ENCODE peak calls at places on chromosomes 3 and 15, in seven cellular contexts. U, Y, K, C, E, R and D are unnamed samples.

GRCh38 chr3:64022451-64023186 is 675 bp downstream of the PSMD6 start:
- DNase-seq in U (peak; percentile 11), Y (no peak), K (peak; percentile 21), C (no peak), E (peak; percentile 72), R (no peak), D (no peak)

GRCh38 chr15:62758126-62758951 is 284.2 kb upstream of the TPM1 start:
- DNase-seq in U (no peak), Y (no peak), K (peak; percentile 38), C (peak; percentile 66), E (peak; percentile 96), R (no peak), D (no peak)

GRCh38 chr15:35627696-35628095 is 81.7 kb upstream of the DPH6 start:
- DNase-seq in U (no peak), Y (no peak), K (no peak), C (no peak), E (no peak), R (no peak), D (no peak)

GRCh38 chr3:100206687-100207086 is 54.1 kb upstream of the TBC1D23 start:
- DNase-seq in U (no peak), Y (no peak), K (no peak), C (no peak), E (no peak), R (no peak), D (no peak)

GRCh38 chr3:158727499-158728377 is 4.5 kb downstream of the RARRES1 start:
- DNase-seq in U (peak; percentile 86), Y (peak; percentile 42), K (peak; percentile 75), C (peak; percentile 86), E (peak; percentile 84), R (peak; percentile 81), D (peak; percentile 68)

GRCh38 chr3:182585532-182586150 is 207.7 kb upstream of the ATP11B start:
- DNase-seq in U (peak; percentile 16), Y (no peak), K (no peak), C (no peak), E (no peak), R (no peak), D (no peak)

GRCh38 chr3:129624347-129625070 is 18.0 kb upstream of the PLXND1 start:
- DNase-seq in U (no peak), Y (no peak), K (no peak), C (no peak), E (peak; percentile 27), R (no peak), D (no peak)

GRCh38 chr3:49657208-49657915 is 16.8 kb upstream of the APEH start:
- DNase-seq in U (no peak), Y (no peak), K (no peak), C (no peak), E (no peak), R (no peak), D (no peak)

GRCh38 chr3:142983318-142983717 is 18.1 kb upstream of the U2SURP start:
- DNase-seq in U (no peak), Y (no peak), K (no peak), C (no peak), E (no peak), R (no peak), D (no peak)

GRCh38 chr15:50945725-50946124 is 37.2 kb downstream of the AP4E1 start:
- DNase-seq in U (no peak), Y (no peak), K (no peak), C (no peak), E (peak; percentile 31), R (no peak), D (no peak)

GRCh38 chr3:106215047-106215446 is 346.2 kb upstream of the CBLB start:
- DNase-seq in U (no peak), Y (no peak), K (no peak), C (no peak), E (peak; percentile 25), R (no peak), D (no peak)

GRCh38 chr3:17894434-17895060 is 152.1 kb upstream of the TBC1D5 start:
- DNase-seq in U (peak; percentile 49), Y (peak; percentile 56), K (no peak), C (peak; percentile 76), E (peak; percentile 64), R (peak; percentile 44), D (peak; percentile 76)

GRCh38 chr3:146561879-146562278 is 17.5 kb upstream of the PLSCR1 start:
- DNase-seq in U (no peak), Y (peak; percentile 28), K (no peak), C (no peak), E (no peak), R (no peak), D (no peak)

GRCh38 chr15:60399931-60400330 is 2.1 kb upstream of the ANXA2 start:
- DNase-seq in U (no peak), Y (no peak), K (no peak), C (no peak), E (peak; percentile 82), R (no peak), D (no peak)

GRCh38 chr15:96343529-96344072 is 13.1 kb downstream of the NR2F2 start:
- DNase-seq in U (no peak), Y (no peak), K (no peak), C (peak; percentile 51), E (no peak), R (no peak), D (no peak)

DNA sequence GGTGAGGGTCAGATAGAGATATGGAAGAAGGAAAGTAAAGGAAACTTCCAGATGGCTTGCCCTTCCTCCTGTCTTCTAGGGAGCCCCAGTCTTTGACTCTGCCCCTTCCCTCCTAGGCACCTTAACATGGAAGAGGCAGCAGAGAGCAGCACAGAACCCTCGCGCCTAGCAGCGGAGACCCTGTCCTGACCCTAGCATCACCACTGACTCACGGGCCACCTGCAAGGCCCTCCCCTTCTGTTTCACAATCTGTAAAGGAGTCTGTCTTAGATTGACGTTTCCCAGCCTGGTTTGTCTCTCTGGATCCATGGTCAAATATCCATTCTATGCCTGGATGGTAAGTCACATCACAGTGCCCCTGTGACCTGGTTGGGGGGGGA is 29.0 kb downstream of the RNU5B-1 start:
- DNase-seq in U (no peak), Y (no peak), K (peak; percentile 21), C (no peak), E (no peak), R (no peak), D (no peak)
- H3K4me1 ChIP-seq in U (no peaks in the 10 kb centered on the region), Y (no peaks in the 10 kb centered on the region), K (no peaks in the 10 kb centered on the region), C (peaks cover 57% of the 10 kb centered on the region), E (no peaks in the 10 kb centered on the region), R (no peaks in the 10 kb centered on the region), D (peaks cover 7% of the 10 kb centered on the region)

DNA sequence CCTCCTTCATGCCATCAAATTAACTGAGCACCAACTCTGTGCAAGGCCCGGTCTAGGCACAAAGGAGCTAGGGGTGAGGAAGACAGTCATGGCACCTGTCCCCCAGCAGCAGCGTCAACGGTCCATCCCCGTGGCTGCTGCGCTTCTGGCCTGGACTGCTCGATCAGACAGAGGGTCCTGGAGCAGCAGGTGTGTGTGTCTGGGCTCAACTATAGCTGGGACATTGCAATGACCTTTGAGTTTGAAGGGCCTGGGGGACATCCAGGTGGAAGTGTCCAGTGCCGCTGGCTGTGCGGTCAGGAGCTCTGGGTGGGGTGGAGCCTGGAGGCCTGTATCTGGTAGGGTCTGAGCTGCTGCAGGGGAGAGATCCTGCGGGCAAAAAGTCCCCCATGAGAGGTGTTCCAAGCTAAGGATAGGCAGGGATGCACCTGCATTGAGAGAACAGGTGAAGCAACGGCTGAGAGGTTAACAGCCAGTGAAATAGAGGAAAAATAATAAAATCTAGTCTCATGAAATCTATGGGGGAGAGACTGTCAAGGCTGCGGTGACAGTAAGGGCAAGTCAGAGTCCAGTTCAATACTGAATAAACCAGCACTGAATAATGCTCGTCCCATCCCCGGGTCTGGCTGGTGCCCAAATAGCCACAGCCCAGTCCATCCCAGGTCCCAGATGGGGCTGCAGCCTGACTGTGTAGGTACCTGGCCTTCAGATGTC is 25.4 kb upstream of the SLC41A3 start:
- DNase-seq in U (peak; percentile 1), Y (no peak), K (no peak), C (no peak), E (no peak), R (no peak), D (no peak)
- H3K9me2 ChIP-seq in U (no peaks in the 10 kb centered on the region), Y (no peaks in the 10 kb centered on the region), K (no peaks in the 10 kb centered on the region), C (no peaks in the 10 kb centered on the region), E (no peaks in the 10 kb centered on the region), R (no peaks in the 10 kb centered on the region), D (no peaks in the 10 kb centered on the region)

DNA sequence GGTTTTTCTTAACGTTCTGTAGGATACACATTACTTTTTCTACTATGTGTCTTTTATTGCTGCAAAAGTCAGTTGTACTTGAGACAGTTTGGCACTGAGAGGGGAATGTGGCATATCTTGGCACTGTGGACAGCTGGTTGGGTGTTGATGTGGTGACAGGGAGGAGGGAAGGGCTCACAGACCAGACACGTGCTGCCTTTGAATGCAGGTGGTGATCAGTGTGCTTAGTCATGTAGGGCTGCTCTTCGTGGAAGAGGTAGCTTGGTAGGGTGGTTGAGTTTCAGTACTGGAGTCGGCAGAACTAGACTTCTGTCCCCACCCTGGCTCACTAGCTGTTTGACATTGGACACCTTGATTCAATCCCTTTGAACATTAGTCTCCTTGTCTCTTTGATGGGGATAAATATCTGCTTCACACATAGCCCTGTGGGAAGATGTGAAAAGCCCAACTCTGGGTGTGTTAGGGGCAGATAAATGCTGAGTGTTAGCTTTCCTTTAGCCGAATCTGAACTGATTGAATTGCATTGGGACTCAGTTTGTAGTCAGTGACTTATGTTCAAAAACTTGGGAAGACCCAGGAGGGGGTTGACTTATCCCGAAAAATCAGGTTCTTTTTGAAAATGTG is 108.4 kb downstream of the PTPRG start:
- DNase-seq in U (no peak), Y (no peak), K (no peak), C (no peak), E (no peak), R (peak; percentile 92), D (peak; percentile 48)
- TF ChIP-seq EZH2phosphoT487 in U (no peak), Y (no peak), K (no peak), C (no peak), E (no peak), R (no peak), D (no peak)

GRCh38 chr3:120418866-120419490 is 31.8 kb downstream of the FSTL1 start:
- DNase-seq in U (peak; percentile 77), Y (peak; percentile 36), K (peak; percentile 58), C (peak; percentile 79), E (peak; percentile 54), R (peak; percentile 72), D (peak; percentile 65)

GRCh38 chr3:120418446-120418845 is 32.3 kb downstream of the FSTL1 start:
- DNase-seq in U (no peak), Y (no peak), K (no peak), C (no peak), E (no peak), R (no peak), D (no peak)

GRCh38 chr3:120415756-120416155 is 35.0 kb downstream of the FSTL1 start:
- DNase-seq in U (no peak), Y (no peak), K (no peak), C (no peak), E (no peak), R (no peak), D (no peak)

GRCh38 chr3:120416868-120417267 is 33.9 kb downstream of the FSTL1 start:
- DNase-seq in U (no peak), Y (no peak), K (no peak), C (no peak), E (no peak), R (no peak), D (no peak)

DNA sequence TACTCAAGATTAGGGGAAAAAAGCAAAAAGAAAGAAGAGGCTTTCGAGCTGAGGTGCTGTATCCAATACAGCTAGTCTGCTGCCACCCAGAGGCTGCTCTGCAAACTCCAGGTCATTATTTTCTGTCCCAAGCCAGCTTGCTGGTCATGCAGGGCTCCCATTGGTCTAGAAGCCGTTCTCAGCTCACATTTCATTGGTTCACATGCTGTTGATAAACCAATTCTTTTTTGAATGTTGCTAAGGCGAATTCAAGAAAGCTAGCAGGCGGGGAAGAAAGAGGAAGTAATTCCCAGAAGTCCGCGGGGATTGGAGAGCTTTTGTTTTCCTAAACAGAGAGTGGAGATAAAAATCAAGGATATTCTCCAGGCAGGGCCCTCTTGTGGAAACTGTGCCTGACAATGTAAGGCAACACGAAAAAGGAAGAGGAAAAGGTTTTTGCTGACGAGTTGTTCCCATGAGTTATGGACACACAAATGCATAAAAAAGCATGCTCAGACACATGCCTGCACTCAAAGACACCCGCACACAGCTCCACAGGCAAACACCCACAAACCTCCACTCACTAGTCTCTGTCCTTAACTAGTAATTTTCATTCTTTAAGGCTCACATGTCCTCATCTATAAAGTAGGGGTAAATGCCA is 33.4 kb downstream of the FSTL1 start:
- DNase-seq in U (peak; percentile 96), Y (peak; percentile 96), K (peak; percentile 89), C (peak; percentile 98), E (peak; percentile 97), R (peak; percentile 96), D (peak; percentile 94)
- H3K4me1 ChIP-seq in U (peaks cover 12% of the 10 kb centered on the region), Y (peaks cover 9% of the 10 kb centered on the region), K (peaks cover 23% of the 10 kb centered on the region), C (peaks cover 15% of the 10 kb centered on the region), E (peaks cover 56% of the 10 kb centered on the region), R (peaks cover 16% of the 10 kb centered on the region), D (peaks cover 11% of the 10 kb centered on the region)